ENCODE peak calls at places on chromosomes 13 and 19, in six cellular contexts. One of them, this sample, is unnamed.

GRCh38 chr13:111992911-111993310 is 74.0 kb upstream of the SOX1 start:
- DNase-seq in KBM-7: no peak
- DNase-seq in kidney epithelial cell: no peak
- DNase-seq in HuH-7: no peak
- DNase-seq in amniotic stem cell: no peak
- DNase-seq in T follicular helper cell: no peak
- DNase-seq in this sample: no peak

GRCh38 chr19:44254496-44254895 is 5.2 kb upstream of the ZNF233 start:
- DNase-seq in T follicular helper cell: no peak
- DNase-seq in amniotic stem cell: no peak
- DNase-seq in KBM-7: no peak
- DNase-seq in HuH-7: peak
- DNase-seq in kidney epithelial cell: no peak
- DNase-seq in this sample: no peak

GRCh38 chr19:14072535-14073231 is at the start of gene MISP3:
- DNase-seq in T follicular helper cell: no peak
- DNase-seq in HuH-7: peak
- DNase-seq in KBM-7: peak
- DNase-seq in kidney epithelial cell: no peak
- DNase-seq in amniotic stem cell: no peak
- DNase-seq in this sample: no peak

GRCh38 chr13:52348983-52349780 is 56.8 kb downstream of the THSD1 start:
- DNase-seq in kidney epithelial cell: peak
- DNase-seq in HuH-7: no peak
- DNase-seq in amniotic stem cell: no peak
- DNase-seq in T follicular helper cell: no peak
- DNase-seq in KBM-7: no peak
- DNase-seq in this sample: no peak

GRCh38 chr19:41785653-41786052 is 10.7 kb upstream of the CEACAM3 start:
- DNase-seq in KBM-7: peak
- DNase-seq in HuH-7: peak
- DNase-seq in amniotic stem cell: no peak
- DNase-seq in T follicular helper cell: peak
- DNase-seq in kidney epithelial cell: peak
- DNase-seq in this sample: peak

GRCh38 chr19:10290876-10291553 is 1.3 kb downstream of the ICAM5 start:
- DNase-seq in T follicular helper cell: no peak
- DNase-seq in HuH-7: peak
- DNase-seq in kidney epithelial cell: no peak
- DNase-seq in amniotic stem cell: no peak
- DNase-seq in KBM-7: peak
- DNase-seq in this sample: peak

GRCh38 chr19:44939668-44940067 is 2.4 kb upstream of the APOC4 start:
- DNase-seq in HuH-7: no peak
- DNase-seq in KBM-7: no peak
- DNase-seq in T follicular helper cell: no peak
- DNase-seq in amniotic stem cell: no peak
- DNase-seq in kidney epithelial cell: no peak
- DNase-seq in this sample: no peak

GRCh38 chr13:94816256-94816655 is 103.9 kb upstream of the SOX21 start:
- DNase-seq in kidney epithelial cell: no peak
- DNase-seq in T follicular helper cell: no peak
- DNase-seq in HuH-7: no peak
- DNase-seq in KBM-7: no peak
- DNase-seq in amniotic stem cell: no peak
- DNase-seq in this sample: no peak

GRCh38 chr13:48231080-48231479 is 1.9 kb upstream of the ITM2B start:
- DNase-seq in HuH-7: no peak
- DNase-seq in kidney epithelial cell: no peak
- DNase-seq in T follicular helper cell: no peak
- DNase-seq in KBM-7: no peak
- DNase-seq in amniotic stem cell: no peak
- DNase-seq in this sample: no peak

GRCh38 chr19:46000497-46001246 is 5.4 kb downstream of the CCDC61 start:
- DNase-seq in amniotic stem cell: no peak
- DNase-seq in T follicular helper cell: peak
- DNase-seq in HuH-7: no peak
- DNase-seq in kidney epithelial cell: no peak
- DNase-seq in KBM-7: no peak
- DNase-seq in this sample: no peak

GRCh38 chr19:956747-957451 is 27.2 kb upstream of the WDR18 start:
- DNase-seq in T follicular helper cell: no peak
- DNase-seq in HuH-7: no peak
- DNase-seq in KBM-7: no peak
- DNase-seq in kidney epithelial cell: no peak
- DNase-seq in amniotic stem cell: peak
- DNase-seq in this sample: no peak

GRCh38 chr13:101451641-101452040 is 834 bp upstream of the ITGBL1 start:
- DNase-seq in KBM-7: no peak
- DNase-seq in HuH-7: no peak
- DNase-seq in kidney epithelial cell: no peak
- DNase-seq in T follicular helper cell: no peak
- DNase-seq in amniotic stem cell: no peak
- DNase-seq in this sample: no peak

GRCh38 chr19:15038304-15038703 is 11.0 kb upstream of the CASP14 start:
- DNase-seq in HuH-7: no peak
- DNase-seq in KBM-7: no peak
- DNase-seq in T follicular helper cell: no peak
- DNase-seq in kidney epithelial cell: no peak
- DNase-seq in amniotic stem cell: no peak
- DNase-seq in this sample: no peak

GRCh38 chr19:3458595-3459284 is 21.6 kb downstream of the SMIM24 start:
- DNase-seq in KBM-7: no peak
- DNase-seq in HuH-7: no peak
- DNase-seq in T follicular helper cell: no peak
- DNase-seq in kidney epithelial cell: no peak
- DNase-seq in amniotic stem cell: no peak
- DNase-seq in this sample: no peak

GRCh38 chr19:16074488-16075365 is 1.6 kb upstream of the TPM4 start:
- DNase-seq in kidney epithelial cell: no peak
- DNase-seq in amniotic stem cell: no peak
- DNase-seq in HuH-7: no peak
- DNase-seq in KBM-7: no peak
- DNase-seq in T follicular helper cell: no peak
- DNase-seq in this sample: no peak

GRCh38 chr19:45514376-45515051 is 7.2 kb downstream of the VASP start:
- DNase-seq in amniotic stem cell: no peak
- DNase-seq in KBM-7: no peak
- DNase-seq in T follicular helper cell: no peak
- DNase-seq in kidney epithelial cell: no peak
- DNase-seq in HuH-7: peak
- DNase-seq in this sample: no peak

GRCh38 chr19:15534957-15535864 is 26.9 kb downstream of the CYP4F22 start:
- DNase-seq in HuH-7: no peak
- DNase-seq in kidney epithelial cell: no peak
- DNase-seq in KBM-7: no peak
- DNase-seq in amniotic stem cell: no peak
- DNase-seq in T follicular helper cell: no peak
- DNase-seq in this sample: no peak

GRCh38 chr13:45242070-45242469 is 41.2 kb upstream of the KCTD4 start:
- DNase-seq in amniotic stem cell: no peak
- DNase-seq in KBM-7: peak
- DNase-seq in kidney epithelial cell: no peak
- DNase-seq in HuH-7: no peak
- DNase-seq in T follicular helper cell: no peak
- DNase-seq in this sample: peak

GRCh38 chr13:102289606-102290005 is 112.2 kb downstream of the FGF14 start:
- DNase-seq in T follicular helper cell: no peak
- DNase-seq in HuH-7: no peak
- DNase-seq in kidney epithelial cell: no peak
- DNase-seq in amniotic stem cell: no peak
- DNase-seq in KBM-7: no peak
- DNase-seq in this sample: no peak

GRCh38 chr13:43528992-43529391 is 257.8 kb downstream of the ENOX1 start:
- DNase-seq in T follicular helper cell: no peak
- DNase-seq in kidney epithelial cell: no peak
- DNase-seq in KBM-7: no peak
- DNase-seq in amniotic stem cell: no peak
- DNase-seq in HuH-7: no peak
- DNase-seq in this sample: no peak

GRCh38 chr19:48836089-48837017 is at the start of gene HSD17B14:
- DNase-seq in amniotic stem cell: no peak
- DNase-seq in KBM-7: no peak
- DNase-seq in HuH-7: peak
- DNase-seq in T follicular helper cell: no peak
- DNase-seq in kidney epithelial cell: no peak
- DNase-seq in this sample: no peak

GRCh38 chr13:102035969-102036368 is 365.9 kb downstream of the FGF14 start:
- DNase-seq in HuH-7: no peak
- DNase-seq in amniotic stem cell: no peak
- DNase-seq in T follicular helper cell: no peak
- DNase-seq in kidney epithelial cell: peak
- DNase-seq in KBM-7: no peak
- DNase-seq in this sample: no peak

GRCh38 chr19:1649706-1650626 is 2.4 kb downstream of the TCF3 start:
- DNase-seq in T follicular helper cell: no peak
- DNase-seq in kidney epithelial cell: no peak
- DNase-seq in amniotic stem cell: no peak
- DNase-seq in KBM-7: no peak
- DNase-seq in HuH-7: no peak
- DNase-seq in this sample: no peak

GRCh38 chr13:67238277-67238859 is 8.2 kb upstream of the PCDH9 start:
- DNase-seq in amniotic stem cell: no peak
- DNase-seq in kidney epithelial cell: no peak
- DNase-seq in HuH-7: no peak
- DNase-seq in T follicular helper cell: no peak
- DNase-seq in KBM-7: peak
- DNase-seq in this sample: peak

GRCh38 chr13:66532146-66532545 is 698.0 kb downstream of the PCDH9 start:
- DNase-seq in T follicular helper cell: no peak
- DNase-seq in KBM-7: no peak
- DNase-seq in HuH-7: no peak
- DNase-seq in kidney epithelial cell: no peak
- DNase-seq in amniotic stem cell: peak
- DNase-seq in this sample: no peak

GRCh38 chr19:12994701-12995595 is at the start of gene NFIX:
- DNase-seq in KBM-7: peak
- DNase-seq in HuH-7: peak
- DNase-seq in kidney epithelial cell: no peak
- DNase-seq in T follicular helper cell: peak
- DNase-seq in amniotic stem cell: peak
- DNase-seq in this sample: peak